ENCODE peak calls at places on chromosomes 12 and 14, in seven cellular contexts. Z is frontal cortex, O is NCI-H345, F is NCI-H187 treated with DMSO at 0.1 percent for 48 hours, A is cardiac muscle cell, U is GM10248, B is nucleus accumbens. H is an unnamed sample.

GRCh38 chr14:94548999-94549985 is 11.9 kb upstream of the SERPINA4 start:
- DNase-seq in Z (no peak), F (no peak), U (peak), O (peak), B (peak), A (peak), H (peak)

GRCh38 chr14:90483117-90483516 is 86.3 kb downstream of the CALM1 start:
- DNase-seq in B (no peak), F (no peak), A (no peak), O (no peak), Z (no peak), U (peak), H (no peak)

GRCh38 chr12:26524862-26525465 is 308.0 kb downstream of the ITPR2 start:
- DNase-seq in B (no peak), O (no peak), Z (no peak), F (no peak), U (no peak), A (no peak), H (peak)

GRCh38 chr12:39037115-39037514 is 131.7 kb upstream of the CPNE8 start:
- DNase-seq in Z (no peak), B (no peak), A (peak), F (peak), U (no peak), O (no peak), H (no peak)

GRCh38 chr14:59281613-59282012 is 93.1 kb downstream of the DAAM1 start:
- DNase-seq in F (no peak), A (no peak), O (no peak), Z (no peak), B (no peak), U (no peak), H (no peak)

GRCh38 chr14:95516554-95517209 is at the start of gene SYNE3:
- DNase-seq in O (peak), B (no peak), F (no peak), Z (peak), U (peak), A (peak), H (peak)

GRCh38 chr14:88902850-88903249 is 78.4 kb downstream of the TTC8 start:
- DNase-seq in F (no peak), U (no peak), Z (no peak), A (no peak), O (no peak), B (no peak), H (no peak)

GRCh38 chr14:103104654-103105511 is 10.4 kb downstream of the EXOC3L4 start:
- DNase-seq in A (peak), F (peak), B (no peak), Z (peak), U (peak), O (peak), H (peak)

GRCh38 chr12:31715283-31715825 is 13.5 kb downstream of the AMN1 start:
- DNase-seq in B (no peak), Z (no peak), A (no peak), U (peak), O (no peak), F (peak), H (peak)

GRCh38 chr12:26680724-26681455 is 152.1 kb downstream of the ITPR2 start:
- DNase-seq in U (no peak), B (no peak), Z (no peak), F (no peak), A (no peak), O (no peak), H (no peak)

GRCh38 chr12:113328368-113328889 is 6.5 kb downstream of the SLC8B1 start:
- DNase-seq in O (no peak), U (no peak), A (peak), F (no peak), B (no peak), Z (no peak), H (no peak)

GRCh38 chr14:24392327-24393098 is 6.3 kb upstream of the NYNRIN start:
- DNase-seq in F (no peak), B (no peak), O (peak), A (no peak), U (no peak), Z (no peak), H (peak)

H was measured in trophoblast cell.